ENCODE peak calls at places on chromosomes 12 and 14, in five cellular contexts. One of them, this sample, is unnamed.
A peak's percentile ranks its signal among the peaks of the same experiment; 100 is the strongest.

GRCh38 chr14:89268514-89268913 is 148.5 kb downstream of the FOXN3 start:
- DNase-seq in gastrocnemius medialis: no peak
- DNase-seq in osteoblast: no peak
- DNase-seq in BE2C: no peak
- DNase-seq in tibial nerve: no peak
- DNase-seq in this sample: no peak

GRCh38 chr14:99401196-99401595 is 79.5 kb downstream of the SETD3 start:
- DNase-seq in gastrocnemius medialis: no peak
- DNase-seq in osteoblast: no peak
- DNase-seq in tibial nerve: no peak
- DNase-seq in BE2C: no peak
- DNase-seq in this sample: no peak

GRCh38 chr14:104389326-104390220 is 190.0 kb upstream of the C14orf180 start:
- DNase-seq in gastrocnemius medialis: peak; percentile 8
- DNase-seq in tibial nerve: no peak
- DNase-seq in osteoblast: peak; percentile 74
- DNase-seq in BE2C: no peak
- DNase-seq in this sample: no peak

GRCh38 chr14:31228533-31228932 is 20.9 kb upstream of the HECTD1 start:
- DNase-seq in gastrocnemius medialis: no peak
- DNase-seq in osteoblast: no peak
- DNase-seq in tibial nerve: no peak
- DNase-seq in BE2C: no peak
- DNase-seq in this sample: no peak

GRCh38 chr12:53344487-53344823 is 8.3 kb upstream of the SP7 start:
- DNase-seq in tibial nerve: no peak
- DNase-seq in gastrocnemius medialis: no peak
- DNase-seq in osteoblast: no peak
- DNase-seq in BE2C: no peak
- DNase-seq in this sample: no peak

GRCh38 chr14:42606839-42607238 is 1000.2 kb downstream of the LRFN5 start:
- DNase-seq in osteoblast: no peak
- DNase-seq in gastrocnemius medialis: no peak
- DNase-seq in BE2C: no peak
- DNase-seq in tibial nerve: no peak
- DNase-seq in this sample: no peak

GRCh38 chr14:53539489-53540126 is 386.5 kb upstream of the DDHD1 start:
- DNase-seq in osteoblast: peak; percentile 49
- DNase-seq in tibial nerve: peak; percentile 81
- DNase-seq in BE2C: peak; percentile 76
- DNase-seq in gastrocnemius medialis: peak; percentile 52
- DNase-seq in this sample: peak; percentile 90

GRCh38 chr12:42666671-42667243 is 77.2 kb upstream of the PRICKLE1 start:
- DNase-seq in BE2C: no peak
- DNase-seq in osteoblast: no peak
- DNase-seq in tibial nerve: no peak
- DNase-seq in gastrocnemius medialis: no peak
- DNase-seq in this sample: peak; percentile 53

GRCh38 chr12:87866602-87867292 is 162.5 kb downstream of the C12orf50 start:
- DNase-seq in gastrocnemius medialis: no peak
- DNase-seq in BE2C: peak; percentile 45
- DNase-seq in osteoblast: no peak
- DNase-seq in tibial nerve: no peak
- DNase-seq in this sample: no peak

GRCh38 chr14:50520947-50521815 is 11.2 kb downstream of the MAP4K5 start:
- DNase-seq in gastrocnemius medialis: no peak
- DNase-seq in tibial nerve: no peak
- DNase-seq in osteoblast: peak; percentile 82
- DNase-seq in BE2C: no peak
- DNase-seq in this sample: peak; percentile 85

GRCh38 chr12:19946549-19946948 is 421.8 kb upstream of the PDE3A start:
- DNase-seq in BE2C: peak; percentile 56
- DNase-seq in gastrocnemius medialis: no peak
- DNase-seq in osteoblast: peak; percentile 98
- DNase-seq in tibial nerve: no peak
- DNase-seq in this sample: peak; percentile 92

GRCh38 chr12:124927325-124928094 is 13.1 kb upstream of the UBC start:
- DNase-seq in osteoblast: peak; percentile 92
- DNase-seq in BE2C: peak; percentile 83
- DNase-seq in tibial nerve: peak; percentile 97
- DNase-seq in gastrocnemius medialis: peak; percentile 91
- DNase-seq in this sample: peak; percentile 88

GRCh38 chr14:69246331-69246730 is 13.6 kb upstream of the GALNT16 start:
- DNase-seq in BE2C: no peak
- DNase-seq in osteoblast: no peak
- DNase-seq in gastrocnemius medialis: no peak
- DNase-seq in tibial nerve: no peak
- DNase-seq in this sample: no peak

GRCh38 chr14:22887990-22888378 is 5.0 kb downstream of the REM2 start:
- DNase-seq in BE2C: no peak
- DNase-seq in osteoblast: no peak
- DNase-seq in tibial nerve: no peak
- DNase-seq in gastrocnemius medialis: no peak
- DNase-seq in this sample: no peak

GRCh38 chr14:50003213-50004021 is 110.5 kb downstream of the ARF6 start:
- DNase-seq in osteoblast: peak; percentile 91
- DNase-seq in BE2C: peak; percentile 68
- DNase-seq in gastrocnemius medialis: peak; percentile 76
- DNase-seq in tibial nerve: peak; percentile 64
- DNase-seq in this sample: peak; percentile 66

GRCh38 chr14:79598339-79598738 is 613.0 kb downstream of the DIO2 start:
- DNase-seq in BE2C: no peak
- DNase-seq in gastrocnemius medialis: no peak
- DNase-seq in osteoblast: peak; percentile 70
- DNase-seq in tibial nerve: no peak
- DNase-seq in this sample: peak; percentile 74

GRCh38 chr12:57347284-57347683 is 83.6 kb downstream of the R3HDM2 start:
- DNase-seq in osteoblast: peak; percentile 62
- DNase-seq in BE2C: no peak
- DNase-seq in gastrocnemius medialis: no peak
- DNase-seq in tibial nerve: no peak
- DNase-seq in this sample: no peak

GRCh38 chr14:90732142-90732541 is 84.1 kb downstream of the TTC7B start:
- DNase-seq in tibial nerve: no peak
- DNase-seq in gastrocnemius medialis: no peak
- DNase-seq in BE2C: no peak
- DNase-seq in osteoblast: no peak
- DNase-seq in this sample: no peak

GRCh38 chr12:122171399-122171798 is 2.6 kb downstream of the IL31 start:
- DNase-seq in osteoblast: no peak
- DNase-seq in tibial nerve: no peak
- DNase-seq in gastrocnemius medialis: no peak
- DNase-seq in BE2C: no peak
- DNase-seq in this sample: no peak

GRCh38 chr14:94307410-94307992 is 14.4 kb upstream of the SERPINA10 start:
- DNase-seq in gastrocnemius medialis: no peak
- DNase-seq in tibial nerve: no peak
- DNase-seq in BE2C: no peak
- DNase-seq in osteoblast: no peak
- DNase-seq in this sample: no peak

GRCh38 chr12:47223848-47224213 is 144.1 kb upstream of the AMIGO2 start:
- DNase-seq in tibial nerve: no peak
- DNase-seq in gastrocnemius medialis: no peak
- DNase-seq in osteoblast: no peak
- DNase-seq in BE2C: no peak
- DNase-seq in this sample: peak; percentile 34

GRCh38 chr14:77026166-77026929 is 2.2 kb downstream of the IRF2BPL start:
- DNase-seq in BE2C: peak; percentile 54
- DNase-seq in tibial nerve: no peak
- DNase-seq in osteoblast: peak; percentile 91
- DNase-seq in gastrocnemius medialis: peak; percentile 54
- DNase-seq in this sample: peak; percentile 57

GRCh38 chr14:103734081-103734888 is 18.7 kb downstream of the ZFYVE21 start:
- DNase-seq in osteoblast: peak; percentile 79
- DNase-seq in gastrocnemius medialis: no peak
- DNase-seq in BE2C: no peak
- DNase-seq in tibial nerve: no peak
- DNase-seq in this sample: no peak

GRCh38 chr12:12456637-12457036 is 99.8 kb downstream of the BORCS5 start:
- DNase-seq in gastrocnemius medialis: no peak
- DNase-seq in tibial nerve: no peak
- DNase-seq in osteoblast: peak; percentile 79
- DNase-seq in BE2C: no peak
- DNase-seq in this sample: peak; percentile 42

GRCh38 chr14:80213602-80214001 is 2.3 kb upstream of the DIO2 start:
- DNase-seq in BE2C: peak; percentile 66
- DNase-seq in tibial nerve: peak; percentile 51
- DNase-seq in osteoblast: peak; percentile 44
- DNase-seq in gastrocnemius medialis: peak; percentile 45
- DNase-seq in this sample: peak; percentile 27

GRCh38 chr12:27652174-27652763 is 44.0 kb upstream of the REP15 start:
- DNase-seq in tibial nerve: peak; percentile 86
- DNase-seq in osteoblast: peak; percentile 74
- DNase-seq in gastrocnemius medialis: no peak
- DNase-seq in BE2C: peak; percentile 72
- DNase-seq in this sample: peak; percentile 86

GRCh38 chr14:95504135-95505029 is 12.1 kb downstream of the SYNE3 start:
- DNase-seq in gastrocnemius medialis: no peak
- DNase-seq in osteoblast: peak; percentile 88
- DNase-seq in tibial nerve: no peak
- DNase-seq in BE2C: no peak
- DNase-seq in this sample: peak; percentile 60

GRCh38 chr14:81315344-81315743 is 84.8 kb downstream of the STON2 start:
- DNase-seq in tibial nerve: no peak
- DNase-seq in BE2C: no peak
- DNase-seq in osteoblast: no peak
- DNase-seq in gastrocnemius medialis: no peak
- DNase-seq in this sample: no peak

GRCh38 chr14:63899953-63900352 is 47.1 kb downstream of the SYNE2 start:
- DNase-seq in osteoblast: no peak
- DNase-seq in BE2C: no peak
- DNase-seq in tibial nerve: no peak
- DNase-seq in gastrocnemius medialis: no peak
- DNase-seq in this sample: no peak

GRCh38 chr14:32507029-32507984 is 178.2 kb downstream of the AKAP6 start:
- DNase-seq in gastrocnemius medialis: peak; percentile 73
- DNase-seq in BE2C: no peak
- DNase-seq in tibial nerve: no peak
- DNase-seq in osteoblast: peak; percentile 13
- DNase-seq in this sample: peak; percentile 89

GRCh38 chr12:6336859-6337744 is 4.8 kb downstream of the TNFRSF1A start:
- DNase-seq in tibial nerve: no peak
- DNase-seq in osteoblast: peak; percentile 29
- DNase-seq in BE2C: no peak
- DNase-seq in gastrocnemius medialis: no peak
- DNase-seq in this sample: no peak

GRCh38 chr12:6340745-6341438 is 984 bp downstream of the TNFRSF1A start:
- DNase-seq in osteoblast: peak; percentile 44
- DNase-seq in gastrocnemius medialis: no peak
- DNase-seq in BE2C: no peak
- DNase-seq in tibial nerve: no peak
- DNase-seq in this sample: no peak

GRCh38 chr12:6337958-6338406 is 3.9 kb downstream of the TNFRSF1A start:
- DNase-seq in gastrocnemius medialis: no peak
- DNase-seq in osteoblast: peak; percentile 82
- DNase-seq in tibial nerve: no peak
- DNase-seq in BE2C: no peak
- DNase-seq in this sample: no peak

GRCh38 chr12:6341439-6342139 is at the start of gene TNFRSF1A:
- DNase-seq in osteoblast: peak; percentile 89
- DNase-seq in gastrocnemius medialis: peak; percentile 84
- DNase-seq in BE2C: no peak
- DNase-seq in tibial nerve: peak; percentile 78
- DNase-seq in this sample: peak; percentile 84

DNA sequence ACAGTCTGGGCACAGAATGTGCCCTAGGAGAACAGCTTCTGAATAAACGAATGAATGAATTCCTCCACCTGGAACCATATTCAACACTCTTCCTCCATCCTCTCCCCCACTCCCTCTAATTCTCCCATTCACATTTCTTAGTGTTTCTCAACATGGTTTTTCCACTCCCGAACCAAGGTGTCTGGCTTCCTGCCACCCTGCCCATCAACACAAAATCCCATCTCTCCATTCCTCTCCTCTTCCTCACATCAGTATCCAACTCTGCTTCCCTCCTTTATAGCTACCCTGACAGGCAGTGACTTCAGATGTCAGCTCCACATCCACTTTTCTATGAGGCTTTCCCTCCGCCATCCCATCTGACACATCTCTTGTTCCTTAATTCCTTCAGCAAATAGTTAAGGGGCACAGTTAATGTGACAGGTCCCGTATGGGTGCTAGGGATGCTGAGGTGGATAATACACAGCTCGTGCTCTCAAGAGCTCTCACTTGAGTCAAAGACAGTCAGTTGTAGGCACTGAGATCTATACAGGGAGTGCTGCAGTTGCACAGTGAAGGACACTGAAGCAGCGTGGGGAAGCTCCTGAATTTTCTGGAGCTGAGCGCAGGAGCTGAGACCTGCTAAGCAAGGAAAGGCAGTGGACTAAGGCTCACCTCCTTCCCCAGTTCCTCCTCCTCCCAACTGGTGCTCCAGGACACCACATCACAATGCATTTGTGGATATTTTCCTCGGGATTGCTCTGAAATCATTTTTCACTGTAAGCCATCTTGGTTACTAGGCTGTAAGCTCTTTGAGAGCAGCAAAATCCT is 2.7 kb downstream of the TNFRSF1A start:
- DNase-seq in tibial nerve: no peak
- DNase-seq in BE2C: no peak
- DNase-seq in osteoblast: peak; percentile 74
- DNase-seq in gastrocnemius medialis: no peak
- DNase-seq in this sample: no peak
- H3K4me3 ChIP-seq in tibial nerve: peak overlapping the region; percentile 89
- H3K4me3 ChIP-seq in BE2C: no peak overlapping the region
- H3K4me3 ChIP-seq in osteoblast: peak overlapping the region; percentile 94
- H3K4me3 ChIP-seq in gastrocnemius medialis: peak overlapping the region; percentile 87
- H3K4me3 ChIP-seq in this sample: peak overlapping the region; percentile 98

GRCh38 chr12:51590347-51591019 is 550 bp upstream of the SCN8A start:
- DNase-seq in osteoblast: peak; percentile 98
- DNase-seq in BE2C: peak; percentile 95
- DNase-seq in tibial nerve: no peak
- DNase-seq in gastrocnemius medialis: no peak
- DNase-seq in this sample: peak; percentile 49
- TF ChIP-seq CTCF in osteoblast: peak; percentile 43
- TF ChIP-seq CTCF in BE2C: peak; percentile 47
- TF ChIP-seq CTCF in tibial nerve: peak; percentile 27
- TF ChIP-seq CTCF in gastrocnemius medialis: no peak
- TF ChIP-seq CTCF in this sample: peak; percentile 49

DNA sequence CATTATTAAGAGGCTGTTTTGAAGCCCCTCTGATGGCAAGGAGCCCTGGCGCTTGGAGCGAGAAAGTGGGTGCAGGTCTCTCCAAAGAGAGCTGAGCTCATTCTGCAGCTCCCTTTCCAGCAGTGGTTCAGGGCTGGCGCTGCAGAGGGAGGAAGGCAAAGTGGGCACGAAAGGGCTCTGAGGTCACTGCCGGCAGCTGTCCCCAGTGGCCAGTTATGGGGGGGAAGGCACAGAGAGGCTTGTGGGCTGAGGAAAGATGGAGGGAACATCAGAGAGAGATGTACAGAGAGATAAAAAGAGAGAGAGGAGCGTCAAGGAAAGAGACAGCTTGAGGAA is 75.2 kb upstream of the TBX5 start:
- DNase-seq in BE2C: no peak
- DNase-seq in tibial nerve: no peak
- DNase-seq in gastrocnemius medialis: no peak
- DNase-seq in osteoblast: peak; percentile 60
- DNase-seq in this sample: no peak
- H3K4me3 ChIP-seq in BE2C: no peak overlapping the region
- H3K4me3 ChIP-seq in tibial nerve: no peak overlapping the region
- H3K4me3 ChIP-seq in gastrocnemius medialis: no peak overlapping the region
- H3K4me3 ChIP-seq in osteoblast: no peak overlapping the region
- H3K4me3 ChIP-seq in this sample: no peak overlapping the region

GRCh38 chr12:18589316-18589715 is 148.5 kb downstream of the PLCZ1 start:
- DNase-seq in tibial nerve: no peak
- DNase-seq in osteoblast: no peak
- DNase-seq in gastrocnemius medialis: no peak
- DNase-seq in BE2C: no peak
- DNase-seq in this sample: peak; percentile 4
- TF ChIP-seq CTCF in tibial nerve: no peak
- TF ChIP-seq CTCF in osteoblast: peak; percentile 17
- TF ChIP-seq CTCF in gastrocnemius medialis: no peak
- TF ChIP-seq CTCF in BE2C: peak; percentile 18
- TF ChIP-seq CTCF in this sample: peak; percentile 28